ENCODE peak calls at places on chromosome 21, in ten cellular contexts. One of them, this sample, is unnamed. For H3K27me3, the result is how much of the 10 kb centered on the place peaks cover.

GRCh38 chr21:45908536-45909237 is 72.9 kb upstream of the COL6A1 start:
- DNase-seq in HCT116: no peak
- DNase-seq in heart left ventricle: no peak
- DNase-seq in transverse colon: no peak
- DNase-seq in body of pancreas: no peak
- DNase-seq in ovary: no peak
- DNase-seq in spleen: no peak
- DNase-seq in uterus: no peak
- DNase-seq in testis: no peak
- DNase-seq in thyroid gland: no peak
- DNase-seq in this sample: no peak

GRCh38 chr21:17402885-17403477 is 109.9 kb upstream of the CXADR start:
- DNase-seq in body of pancreas: no peak
- DNase-seq in uterus: no peak
- DNase-seq in thyroid gland: no peak
- DNase-seq in heart left ventricle: no peak
- DNase-seq in HCT116: no peak
- DNase-seq in testis: no peak
- DNase-seq in transverse colon: no peak
- DNase-seq in ovary: no peak
- DNase-seq in spleen: no peak
- DNase-seq in this sample: no peak

GRCh38 chr21:38500073-38500472 is 1.8 kb upstream of the ERG start:
- DNase-seq in uterus: no peak
- DNase-seq in transverse colon: no peak
- DNase-seq in ovary: no peak
- DNase-seq in spleen: no peak
- DNase-seq in body of pancreas: no peak
- DNase-seq in thyroid gland: no peak
- DNase-seq in heart left ventricle: no peak
- DNase-seq in HCT116: no peak
- DNase-seq in testis: no peak
- DNase-seq in this sample: no peak

GRCh38 chr21:40049031-40049958 is 182.1 kb downstream of the PCP4 start:
- DNase-seq in thyroid gland: peak
- DNase-seq in spleen: no peak
- DNase-seq in ovary: no peak
- DNase-seq in HCT116: no peak
- DNase-seq in heart left ventricle: no peak
- DNase-seq in body of pancreas: no peak
- DNase-seq in transverse colon: peak
- DNase-seq in testis: no peak
- DNase-seq in uterus: peak
- DNase-seq in this sample: no peak

GRCh38 chr21:29989634-29990234 is 49.9 kb upstream of the GRIK1 start:
- DNase-seq in uterus: no peak
- DNase-seq in transverse colon: no peak
- DNase-seq in body of pancreas: no peak
- DNase-seq in ovary: no peak
- DNase-seq in HCT116: no peak
- DNase-seq in testis: no peak
- DNase-seq in heart left ventricle: no peak
- DNase-seq in thyroid gland: no peak
- DNase-seq in spleen: no peak
- DNase-seq in this sample: no peak

GRCh38 chr21:29096619-29097018 is 23.2 kb upstream of the CCT8 start:
- DNase-seq in heart left ventricle: no peak
- DNase-seq in spleen: no peak
- DNase-seq in ovary: no peak
- DNase-seq in thyroid gland: no peak
- DNase-seq in uterus: no peak
- DNase-seq in testis: no peak
- DNase-seq in transverse colon: no peak
- DNase-seq in body of pancreas: no peak
- DNase-seq in HCT116: no peak
- DNase-seq in this sample: no peak

GRCh38 chr21:25512095-25513086 is 94.9 kb downstream of the MRPL39 start:
- DNase-seq in body of pancreas: no peak
- DNase-seq in heart left ventricle: no peak
- DNase-seq in ovary: no peak
- DNase-seq in testis: peak
- DNase-seq in spleen: no peak
- DNase-seq in HCT116: no peak
- DNase-seq in uterus: no peak
- DNase-seq in thyroid gland: no peak
- DNase-seq in transverse colon: no peak
- DNase-seq in this sample: no peak

GRCh38 chr21:28832013-28832714 is 160.5 kb downstream of the LTN1 start:
- DNase-seq in uterus: no peak
- DNase-seq in body of pancreas: no peak
- DNase-seq in transverse colon: no peak
- DNase-seq in spleen: no peak
- DNase-seq in ovary: no peak
- DNase-seq in heart left ventricle: no peak
- DNase-seq in thyroid gland: no peak
- DNase-seq in testis: no peak
- DNase-seq in HCT116: no peak
- DNase-seq in this sample: no peak

GRCh38 chr21:25582888-25583287 is 24.4 kb downstream of the MRPL39 start:
- DNase-seq in heart left ventricle: no peak
- DNase-seq in transverse colon: no peak
- DNase-seq in HCT116: no peak
- DNase-seq in spleen: no peak
- DNase-seq in body of pancreas: no peak
- DNase-seq in ovary: no peak
- DNase-seq in testis: no peak
- DNase-seq in uterus: no peak
- DNase-seq in thyroid gland: no peak
- DNase-seq in this sample: no peak

GRCh38 chr21:28393279-28393678 is 599.4 kb downstream of the LTN1 start:
- DNase-seq in testis: no peak
- DNase-seq in heart left ventricle: no peak
- DNase-seq in spleen: no peak
- DNase-seq in transverse colon: peak
- DNase-seq in body of pancreas: peak
- DNase-seq in uterus: no peak
- DNase-seq in HCT116: no peak
- DNase-seq in thyroid gland: peak
- DNase-seq in ovary: no peak
- DNase-seq in this sample: no peak

GRCh38 chr21:26280715-26281310 is 110.2 kb upstream of the APP start:
- DNase-seq in uterus: no peak
- DNase-seq in heart left ventricle: no peak
- DNase-seq in spleen: no peak
- DNase-seq in thyroid gland: no peak
- DNase-seq in body of pancreas: no peak
- DNase-seq in HCT116: no peak
- DNase-seq in ovary: no peak
- DNase-seq in transverse colon: no peak
- DNase-seq in testis: no peak
- DNase-seq in this sample: no peak

GRCh38 chr21:38472709-38473108 is 25.6 kb downstream of the ERG start:
- DNase-seq in HCT116: no peak
- DNase-seq in body of pancreas: no peak
- DNase-seq in ovary: no peak
- DNase-seq in transverse colon: no peak
- DNase-seq in spleen: peak
- DNase-seq in thyroid gland: no peak
- DNase-seq in heart left ventricle: peak
- DNase-seq in uterus: no peak
- DNase-seq in testis: no peak
- DNase-seq in this sample: no peak

GRCh38 chr21:38376693-38377092 is 119.9 kb downstream of the KCNJ15 start:
- DNase-seq in HCT116: no peak
- DNase-seq in uterus: no peak
- DNase-seq in testis: peak
- DNase-seq in body of pancreas: no peak
- DNase-seq in thyroid gland: no peak
- DNase-seq in spleen: peak
- DNase-seq in transverse colon: no peak
- DNase-seq in ovary: no peak
- DNase-seq in heart left ventricle: no peak
- DNase-seq in this sample: no peak

GRCh38 chr21:15084668-15085067 is 19.9 kb upstream of the NRIP1 start:
- DNase-seq in testis: peak
- DNase-seq in ovary: no peak
- DNase-seq in spleen: no peak
- DNase-seq in HCT116: no peak
- DNase-seq in uterus: no peak
- DNase-seq in body of pancreas: peak
- DNase-seq in transverse colon: no peak
- DNase-seq in heart left ventricle: no peak
- DNase-seq in thyroid gland: no peak
- DNase-seq in this sample: no peak

GRCh38 chr21:15088483-15088882 is 23.7 kb upstream of the NRIP1 start:
- DNase-seq in spleen: no peak
- DNase-seq in body of pancreas: no peak
- DNase-seq in HCT116: no peak
- DNase-seq in ovary: no peak
- DNase-seq in heart left ventricle: no peak
- DNase-seq in testis: no peak
- DNase-seq in transverse colon: no peak
- DNase-seq in thyroid gland: no peak
- DNase-seq in uterus: no peak
- DNase-seq in this sample: no peak

GRCh38 chr21:15093216-15093615 is 28.4 kb upstream of the NRIP1 start:
- DNase-seq in body of pancreas: no peak
- DNase-seq in HCT116: no peak
- DNase-seq in thyroid gland: no peak
- DNase-seq in ovary: no peak
- DNase-seq in spleen: no peak
- DNase-seq in transverse colon: no peak
- DNase-seq in heart left ventricle: no peak
- DNase-seq in testis: no peak
- DNase-seq in uterus: no peak
- DNase-seq in this sample: no peak

GRCh38 chr21:15094706-15095105 is 29.9 kb upstream of the NRIP1 start:
- DNase-seq in spleen: no peak
- DNase-seq in testis: no peak
- DNase-seq in uterus: no peak
- DNase-seq in heart left ventricle: no peak
- DNase-seq in HCT116: no peak
- DNase-seq in transverse colon: no peak
- DNase-seq in thyroid gland: no peak
- DNase-seq in ovary: no peak
- DNase-seq in body of pancreas: no peak
- DNase-seq in this sample: no peak

DNA sequence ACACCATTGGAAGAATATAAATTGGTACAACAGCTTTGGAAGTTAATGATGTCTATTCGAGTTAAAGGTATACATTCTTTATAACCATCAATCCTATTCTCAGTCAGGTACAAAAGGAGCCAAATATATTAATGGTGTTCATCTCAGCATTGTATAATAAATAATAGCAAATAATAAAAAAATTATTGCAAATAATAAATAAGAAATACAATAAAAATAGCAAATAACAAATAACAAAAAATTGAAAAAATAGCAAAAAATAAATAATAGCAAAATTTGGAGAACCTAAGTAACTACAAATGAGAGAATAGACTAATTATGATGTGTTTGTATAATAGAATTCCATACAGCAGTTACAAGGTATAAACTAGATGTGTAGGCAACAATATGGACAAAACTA is 25.6 kb upstream of the NRIP1 start:
- DNase-seq in ovary: no peak
- DNase-seq in HCT116: no peak
- DNase-seq in spleen: no peak
- DNase-seq in heart left ventricle: no peak
- DNase-seq in testis: no peak
- DNase-seq in transverse colon: no peak
- DNase-seq in body of pancreas: no peak
- DNase-seq in uterus: no peak
- DNase-seq in thyroid gland: no peak
- DNase-seq in this sample: no peak
- TF ChIP-seq CTCF in ovary: no peak
- TF ChIP-seq CTCF in HCT116: no peak
- TF ChIP-seq CTCF in spleen: no peak
- TF ChIP-seq CTCF in heart left ventricle: no peak
- TF ChIP-seq CTCF in testis: no peak
- TF ChIP-seq CTCF in transverse colon: no peak
- TF ChIP-seq CTCF in body of pancreas: no peak
- TF ChIP-seq CTCF in uterus: no peak
- TF ChIP-seq CTCF in thyroid gland: no peak
- TF ChIP-seq CTCF in this sample: no peak

DNA sequence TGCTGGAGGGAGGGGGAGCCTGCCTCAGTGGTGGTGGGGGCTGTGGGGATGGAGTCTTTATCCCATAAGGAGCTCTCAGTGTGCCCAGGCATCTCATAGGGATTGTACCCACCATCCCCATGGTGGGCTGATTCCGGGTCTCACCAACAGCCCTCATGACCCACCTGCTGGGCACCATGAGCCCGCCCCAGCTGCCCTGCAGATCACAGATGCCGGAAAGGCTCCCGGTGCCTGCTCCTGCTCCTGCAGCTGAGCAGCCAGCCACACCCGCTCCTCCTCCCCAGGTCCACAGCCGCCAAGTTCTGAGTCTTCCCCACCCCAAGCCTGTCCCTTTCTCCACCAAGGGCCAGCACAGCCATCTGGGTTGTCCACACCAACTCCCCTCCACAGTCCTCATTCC is 15.4 kb upstream of the TSPEAR start:
- DNase-seq in body of pancreas: no peak
- DNase-seq in transverse colon: no peak
- DNase-seq in uterus: no peak
- DNase-seq in heart left ventricle: no peak
- DNase-seq in ovary: no peak
- DNase-seq in spleen: peak
- DNase-seq in testis: no peak
- DNase-seq in thyroid gland: no peak
- DNase-seq in HCT116: no peak
- DNase-seq in this sample: no peak
- H3K27me3 ChIP-seq in body of pancreas: under half
- H3K27me3 ChIP-seq in transverse colon: half or more
- H3K27me3 ChIP-seq in uterus: under half
- H3K27me3 ChIP-seq in heart left ventricle: under half
- H3K27me3 ChIP-seq in ovary: under half
- H3K27me3 ChIP-seq in spleen: half or more
- H3K27me3 ChIP-seq in testis: under half
- H3K27me3 ChIP-seq in thyroid gland: under half
- H3K27me3 ChIP-seq in HCT116: under half
- H3K27me3 ChIP-seq in this sample: under half

GRCh38 chr21:37220433-37220980 is 46.6 kb downstream of the VPS26C start:
- DNase-seq in thyroid gland: no peak
- DNase-seq in ovary: no peak
- DNase-seq in body of pancreas: peak
- DNase-seq in HCT116: no peak
- DNase-seq in transverse colon: peak
- DNase-seq in uterus: no peak
- DNase-seq in heart left ventricle: no peak
- DNase-seq in spleen: no peak
- DNase-seq in testis: peak
- DNase-seq in this sample: no peak
- TF ChIP-seq POLR2A in thyroid gland: no peak
- TF ChIP-seq POLR2A in ovary: no peak
- TF ChIP-seq POLR2A in body of pancreas: no peak
- TF ChIP-seq POLR2A in HCT116: no peak
- TF ChIP-seq POLR2A in transverse colon: no peak
- TF ChIP-seq POLR2A in uterus: no peak
- TF ChIP-seq POLR2A in heart left ventricle: no peak
- TF ChIP-seq POLR2A in spleen: no peak
- TF ChIP-seq POLR2A in testis: no peak
- TF ChIP-seq POLR2A in this sample: no peak

GRCh38 chr21:41932191-41932575 is 21.6 kb downstream of the C2CD2 start:
- DNase-seq in HCT116: peak
- DNase-seq in transverse colon: no peak
- DNase-seq in thyroid gland: no peak
- DNase-seq in uterus: no peak
- DNase-seq in ovary: peak
- DNase-seq in spleen: peak
- DNase-seq in testis: no peak
- DNase-seq in heart left ventricle: no peak
- DNase-seq in body of pancreas: no peak
- DNase-seq in this sample: no peak
- TF ChIP-seq CTCF in HCT116: peak
- TF ChIP-seq CTCF in transverse colon: no peak
- TF ChIP-seq CTCF in thyroid gland: no peak
- TF ChIP-seq CTCF in uterus: no peak
- TF ChIP-seq CTCF in ovary: no peak
- TF ChIP-seq CTCF in spleen: no peak
- TF ChIP-seq CTCF in testis: no peak
- TF ChIP-seq CTCF in heart left ventricle: no peak
- TF ChIP-seq CTCF in body of pancreas: no peak
- TF ChIP-seq CTCF in this sample: no peak

This sample was measured in esophagus squamous epithelium.